ENCODE peak calls at places on chromosomes 11 and 22, in ten cellular contexts. H is kidney tubule cell; N is fibroblast of the aortic adventitia; L is GM12865; P is SJSA1; O is RCC 7860; J is activated effector memory CD4-positive, alpha-beta T cell treated with Interleukin-2 at 50 U/mL for 16 hours; I is HS-5; Z is thoracic aorta; Q is epithelial cell of esophagus. B is an unnamed sample.

GRCh38 chr11:74019104-74019738 is 10.3 kb upstream of the UCP3 start:
- DNase-seq in H (no peak), O (no peak), N (no peak), L (no peak), J (no peak), I (no peak), Q (no peak), Z (no peak), P (no peak), B (no peak)

GRCh38 chr11:70661763-70662501 is 263.6 kb downstream of the CTTN start:
- DNase-seq in O (no peak), L (no peak), N (peak), J (no peak), P (peak), H (no peak), Z (no peak), Q (no peak), I (no peak), B (no peak)

GRCh38 chr11:67022961-67023956 is at the start of gene SYT12:
- DNase-seq in I (no peak), P (peak), L (no peak), J (no peak), N (no peak), H (no peak), Q (peak), O (no peak), Z (no peak), B (no peak)

GRCh38 chr11:72896431-72896830 is 82.2 kb downstream of the ATG16L2 start:
- DNase-seq in J (no peak), O (no peak), Q (no peak), I (no peak), P (no peak), H (no peak), N (no peak), L (no peak), Z (no peak), B (no peak)

GRCh38 chr11:110362916-110363574 is 66.6 kb upstream of the RDX start:
- DNase-seq in L (peak), Z (no peak), N (no peak), H (peak), P (peak), Q (peak), O (peak), J (no peak), I (no peak), B (no peak)

GRCh38 chr22:29734429-29734828 is 14.6 kb downstream of the CABP7 start:
- DNase-seq in Z (no peak), P (no peak), H (no peak), J (no peak), O (no peak), Q (no peak), N (no peak), L (no peak), I (no peak), B (no peak)

GRCh38 chr11:57405271-57405890 is 14.9 kb upstream of the PRG2 start:
- DNase-seq in L (no peak), P (no peak), J (no peak), I (no peak), H (peak), N (no peak), Z (no peak), O (no peak), Q (no peak), B (no peak)

GRCh38 chr11:112425121-112425520 is 164.5 kb upstream of the PLET1 start:
- DNase-seq in Q (peak), I (no peak), H (no peak), J (no peak), O (no peak), L (no peak), N (no peak), Z (no peak), P (no peak), B (no peak)

GRCh38 chr11:134995746-134996145 is 583.7 kb upstream of the B3GAT1 start:
- DNase-seq in J (no peak), H (no peak), N (no peak), O (no peak), Z (no peak), P (no peak), Q (no peak), L (no peak), I (no peak), B (no peak)

GRCh38 chr22:17135153-17135760 is 14.1 kb upstream of the TMEM121B start:
- DNase-seq in I (no peak), H (no peak), L (no peak), J (no peak), P (no peak), N (no peak), Q (no peak), O (no peak), Z (no peak), B (no peak)

GRCh38 chr22:36334081-36334831 is 53.5 kb downstream of the MYH9 start:
- DNase-seq in I (no peak), P (no peak), H (peak), Z (no peak), O (no peak), N (no peak), J (peak), L (no peak), Q (peak), B (no peak)

B was measured in MM.1S.